ENCODE peak calls at places on chromosomes 2 and 18, in nine cellular contexts. One of them, this sample, is unnamed.

GRCh38 chr2:197538412-197538811 is 22.5 kb downstream of the MOB4 start:
- DNase-seq in mesenchymal stem cell: no peak
- DNase-seq in GM23338: no peak
- DNase-seq in hepatocyte: no peak
- DNase-seq in left ventricle myocardium inferior: no peak
- DNase-seq in GM23248: peak; percentile 14
- DNase-seq in CD8-positive, alpha-beta memory T cell: no peak
- DNase-seq in OCI-LY7: no peak
- DNase-seq in transverse colon: no peak
- DNase-seq in this sample: no peak

GRCh38 chr18:24875761-24876160 is 415.3 kb downstream of the HRH4 start:
- DNase-seq in CD8-positive, alpha-beta memory T cell: no peak
- DNase-seq in GM23248: peak; percentile 27
- DNase-seq in transverse colon: no peak
- DNase-seq in mesenchymal stem cell: no peak
- DNase-seq in left ventricle myocardium inferior: no peak
- DNase-seq in OCI-LY7: no peak
- DNase-seq in hepatocyte: no peak
- DNase-seq in GM23338: no peak
- DNase-seq in this sample: no peak

GRCh38 chr2:9914384-9915065 is 37.0 kb upstream of the GRHL1 start:
- DNase-seq in mesenchymal stem cell: peak; percentile 86
- DNase-seq in GM23338: no peak
- DNase-seq in CD8-positive, alpha-beta memory T cell: no peak
- DNase-seq in transverse colon: peak; percentile 17
- DNase-seq in left ventricle myocardium inferior: no peak
- DNase-seq in OCI-LY7: no peak
- DNase-seq in hepatocyte: peak; percentile 24
- DNase-seq in GM23248: peak; percentile 68
- DNase-seq in this sample: no peak

GRCh38 chr2:18247282-18248110 is 313.0 kb downstream of the RDH14 start:
- DNase-seq in mesenchymal stem cell: no peak
- DNase-seq in CD8-positive, alpha-beta memory T cell: no peak
- DNase-seq in transverse colon: no peak
- DNase-seq in GM23248: no peak
- DNase-seq in left ventricle myocardium inferior: no peak
- DNase-seq in OCI-LY7: no peak
- DNase-seq in hepatocyte: no peak
- DNase-seq in GM23338: no peak
- DNase-seq in this sample: no peak

GRCh38 chr2:5959836-5960820 is 267.9 kb downstream of the SOX11 start:
- DNase-seq in OCI-LY7: no peak
- DNase-seq in mesenchymal stem cell: no peak
- DNase-seq in transverse colon: no peak
- DNase-seq in left ventricle myocardium inferior: no peak
- DNase-seq in CD8-positive, alpha-beta memory T cell: no peak
- DNase-seq in GM23248: no peak
- DNase-seq in GM23338: no peak
- DNase-seq in hepatocyte: no peak
- DNase-seq in this sample: no peak

GRCh38 chr2:42601076-42601475 is 32.6 kb downstream of the MTA3 start:
- DNase-seq in mesenchymal stem cell: no peak
- DNase-seq in GM23248: no peak
- DNase-seq in OCI-LY7: no peak
- DNase-seq in CD8-positive, alpha-beta memory T cell: no peak
- DNase-seq in transverse colon: no peak
- DNase-seq in left ventricle myocardium inferior: no peak
- DNase-seq in GM23338: no peak
- DNase-seq in hepatocyte: no peak
- DNase-seq in this sample: no peak

GRCh38 chr18:9994701-9995100 is 80.9 kb downstream of the VAPA start:
- DNase-seq in OCI-LY7: no peak
- DNase-seq in left ventricle myocardium inferior: no peak
- DNase-seq in GM23338: no peak
- DNase-seq in CD8-positive, alpha-beta memory T cell: no peak
- DNase-seq in GM23248: no peak
- DNase-seq in transverse colon: no peak
- DNase-seq in mesenchymal stem cell: no peak
- DNase-seq in hepatocyte: no peak
- DNase-seq in this sample: no peak

GRCh38 chr18:26546170-26546874 is 2.0 kb downstream of the KCTD1 start:
- DNase-seq in mesenchymal stem cell: no peak
- DNase-seq in left ventricle myocardium inferior: no peak
- DNase-seq in GM23248: no peak
- DNase-seq in CD8-positive, alpha-beta memory T cell: no peak
- DNase-seq in transverse colon: no peak
- DNase-seq in OCI-LY7: no peak
- DNase-seq in GM23338: no peak
- DNase-seq in hepatocyte: no peak
- DNase-seq in this sample: no peak

GRCh38 chr18:9106094-9106493 is 3.6 kb downstream of the NDUFV2 start:
- DNase-seq in mesenchymal stem cell: no peak
- DNase-seq in hepatocyte: no peak
- DNase-seq in CD8-positive, alpha-beta memory T cell: no peak
- DNase-seq in GM23338: no peak
- DNase-seq in left ventricle myocardium inferior: no peak
- DNase-seq in transverse colon: no peak
- DNase-seq in GM23248: no peak
- DNase-seq in OCI-LY7: no peak
- DNase-seq in this sample: no peak

GRCh38 chr2:239114119-239114581 is 266.3 kb downstream of the TWIST2 start:
- DNase-seq in OCI-LY7: no peak
- DNase-seq in GM23248: peak; percentile 37
- DNase-seq in transverse colon: no peak
- DNase-seq in hepatocyte: peak; percentile 28
- DNase-seq in CD8-positive, alpha-beta memory T cell: no peak
- DNase-seq in mesenchymal stem cell: peak; percentile 35
- DNase-seq in left ventricle myocardium inferior: no peak
- DNase-seq in GM23338: no peak
- DNase-seq in this sample: no peak

GRCh38 chr18:46335551-46336059 is 231.4 kb downstream of the HAUS1 start:
- DNase-seq in GM23338: peak; percentile 88
- DNase-seq in GM23248: no peak
- DNase-seq in OCI-LY7: no peak
- DNase-seq in hepatocyte: no peak
- DNase-seq in transverse colon: no peak
- DNase-seq in CD8-positive, alpha-beta memory T cell: no peak
- DNase-seq in mesenchymal stem cell: no peak
- DNase-seq in left ventricle myocardium inferior: peak; percentile 28
- DNase-seq in this sample: no peak

GRCh38 chr2:69742170-69742952 is 427 bp downstream of the ANXA4 start:
- DNase-seq in OCI-LY7: no peak
- DNase-seq in left ventricle myocardium inferior: peak; percentile 16
- DNase-seq in GM23338: peak; percentile 51
- DNase-seq in CD8-positive, alpha-beta memory T cell: peak; percentile 3
- DNase-seq in mesenchymal stem cell: peak; percentile 28
- DNase-seq in hepatocyte: no peak
- DNase-seq in GM23248: peak; percentile 61
- DNase-seq in transverse colon: no peak
- DNase-seq in this sample: peak; percentile 47

GRCh38 chr18:12868576-12868975 is 15.5 kb downstream of the PTPN2 start:
- DNase-seq in CD8-positive, alpha-beta memory T cell: no peak
- DNase-seq in GM23248: no peak
- DNase-seq in GM23338: no peak
- DNase-seq in left ventricle myocardium inferior: no peak
- DNase-seq in transverse colon: peak; percentile 56
- DNase-seq in hepatocyte: no peak
- DNase-seq in OCI-LY7: no peak
- DNase-seq in mesenchymal stem cell: no peak
- DNase-seq in this sample: no peak

GRCh38 chr2:128681351-128681906 is 362.8 kb upstream of the HS6ST1 start:
- DNase-seq in GM23248: no peak
- DNase-seq in OCI-LY7: no peak
- DNase-seq in GM23338: peak; percentile 55
- DNase-seq in hepatocyte: no peak
- DNase-seq in CD8-positive, alpha-beta memory T cell: no peak
- DNase-seq in mesenchymal stem cell: no peak
- DNase-seq in left ventricle myocardium inferior: no peak
- DNase-seq in transverse colon: no peak
- DNase-seq in this sample: no peak

GRCh38 chr18:64095056-64095455 is 53.8 kb downstream of the LINC00305 start:
- DNase-seq in transverse colon: no peak
- DNase-seq in GM23338: no peak
- DNase-seq in GM23248: no peak
- DNase-seq in CD8-positive, alpha-beta memory T cell: no peak
- DNase-seq in mesenchymal stem cell: no peak
- DNase-seq in OCI-LY7: no peak
- DNase-seq in left ventricle myocardium inferior: no peak
- DNase-seq in hepatocyte: no peak
- DNase-seq in this sample: no peak

GRCh38 chr2:199757466-199757865 is 93.5 kb downstream of the FTCDNL1 start:
- DNase-seq in GM23338: no peak
- DNase-seq in OCI-LY7: no peak
- DNase-seq in transverse colon: peak; percentile 26
- DNase-seq in mesenchymal stem cell: no peak
- DNase-seq in GM23248: peak; percentile 29
- DNase-seq in CD8-positive, alpha-beta memory T cell: no peak
- DNase-seq in left ventricle myocardium inferior: peak; percentile 45
- DNase-seq in hepatocyte: peak; percentile 45
- DNase-seq in this sample: no peak

GRCh38 chr2:235614900-235615712 is 121.3 kb downstream of the AGAP1 start:
- DNase-seq in left ventricle myocardium inferior: peak; percentile 66
- DNase-seq in GM23248: peak; percentile 95
- DNase-seq in hepatocyte: no peak
- DNase-seq in OCI-LY7: no peak
- DNase-seq in mesenchymal stem cell: peak; percentile 19
- DNase-seq in CD8-positive, alpha-beta memory T cell: no peak
- DNase-seq in transverse colon: peak; percentile 20
- DNase-seq in GM23338: no peak
- DNase-seq in this sample: no peak

GRCh38 chr2:140338827-140339226 is 1558.6 kb upstream of the NXPH2 start:
- DNase-seq in transverse colon: no peak
- DNase-seq in GM23338: no peak
- DNase-seq in GM23248: no peak
- DNase-seq in OCI-LY7: no peak
- DNase-seq in hepatocyte: no peak
- DNase-seq in left ventricle myocardium inferior: no peak
- DNase-seq in CD8-positive, alpha-beta memory T cell: no peak
- DNase-seq in mesenchymal stem cell: no peak
- DNase-seq in this sample: no peak

GRCh38 chr2:141501743-141502142 is 629.1 kb downstream of the LRP1B start:
- DNase-seq in transverse colon: no peak
- DNase-seq in CD8-positive, alpha-beta memory T cell: no peak
- DNase-seq in GM23338: no peak
- DNase-seq in hepatocyte: no peak
- DNase-seq in left ventricle myocardium inferior: no peak
- DNase-seq in GM23248: no peak
- DNase-seq in mesenchymal stem cell: no peak
- DNase-seq in OCI-LY7: no peak
- DNase-seq in this sample: no peak

GRCh38 chr2:208509586-208509985 is 103.0 kb downstream of the PTH2R start:
- DNase-seq in GM23248: no peak
- DNase-seq in GM23338: no peak
- DNase-seq in mesenchymal stem cell: no peak
- DNase-seq in CD8-positive, alpha-beta memory T cell: no peak
- DNase-seq in left ventricle myocardium inferior: no peak
- DNase-seq in hepatocyte: no peak
- DNase-seq in transverse colon: no peak
- DNase-seq in OCI-LY7: no peak
- DNase-seq in this sample: no peak
- H3K4me1 ChIP-seq in GM23248: no peaks in the 10 kb centered on the region
- H3K4me1 ChIP-seq in GM23338: no peaks in the 10 kb centered on the region
- H3K4me1 ChIP-seq in mesenchymal stem cell: no peaks in the 10 kb centered on the region
- H3K4me1 ChIP-seq in CD8-positive, alpha-beta memory T cell: no peaks in the 10 kb centered on the region
- H3K4me1 ChIP-seq in left ventricle myocardium inferior: no peaks in the 10 kb centered on the region
- H3K4me1 ChIP-seq in hepatocyte: no peaks in the 10 kb centered on the region
- H3K4me1 ChIP-seq in transverse colon: no peaks in the 10 kb centered on the region
- H3K4me1 ChIP-seq in OCI-LY7: no peaks in the 10 kb centered on the region
- H3K4me1 ChIP-seq in this sample: no peaks in the 10 kb centered on the region

GRCh38 chr18:35525795-35526475 is 28.2 kb upstream of the INO80C start:
- DNase-seq in CD8-positive, alpha-beta memory T cell: peak; percentile 10
- DNase-seq in left ventricle myocardium inferior: no peak
- DNase-seq in GM23338: peak; percentile 21
- DNase-seq in GM23248: peak; percentile 13
- DNase-seq in transverse colon: no peak
- DNase-seq in OCI-LY7: no peak
- DNase-seq in mesenchymal stem cell: peak; percentile 18
- DNase-seq in hepatocyte: no peak
- DNase-seq in this sample: no peak
- H3K4me3 ChIP-seq in CD8-positive, alpha-beta memory T cell: no peak overlapping the region
- H3K4me3 ChIP-seq in left ventricle myocardium inferior: peak overlapping the region; percentile 40
- H3K4me3 ChIP-seq in GM23338: no peak overlapping the region
- H3K4me3 ChIP-seq in GM23248: peak overlapping the region; percentile 43
- H3K4me3 ChIP-seq in transverse colon: no peak overlapping the region
- H3K4me3 ChIP-seq in OCI-LY7: no peak overlapping the region
- H3K4me3 ChIP-seq in mesenchymal stem cell: no peak overlapping the region
- H3K4me3 ChIP-seq in hepatocyte: no peak overlapping the region
- H3K4me3 ChIP-seq in this sample: no peak overlapping the region

GRCh38 chr2:205759732-205760516 is 77.6 kb downstream of the NRP2 start:
- DNase-seq in hepatocyte: no peak
- DNase-seq in GM23338: no peak
- DNase-seq in OCI-LY7: no peak
- DNase-seq in transverse colon: no peak
- DNase-seq in CD8-positive, alpha-beta memory T cell: no peak
- DNase-seq in GM23248: no peak
- DNase-seq in mesenchymal stem cell: peak; percentile 72
- DNase-seq in left ventricle myocardium inferior: no peak
- DNase-seq in this sample: no peak

GRCh38 chr2:205758498-205758897 is 76.2 kb downstream of the NRP2 start:
- DNase-seq in transverse colon: no peak
- DNase-seq in GM23338: no peak
- DNase-seq in CD8-positive, alpha-beta memory T cell: no peak
- DNase-seq in left ventricle myocardium inferior: no peak
- DNase-seq in hepatocyte: no peak
- DNase-seq in GM23248: no peak
- DNase-seq in OCI-LY7: no peak
- DNase-seq in mesenchymal stem cell: no peak
- DNase-seq in this sample: no peak

GRCh38 chr2:205758051-205758450 is 75.8 kb downstream of the NRP2 start:
- DNase-seq in GM23338: no peak
- DNase-seq in OCI-LY7: no peak
- DNase-seq in hepatocyte: peak; percentile 54
- DNase-seq in CD8-positive, alpha-beta memory T cell: no peak
- DNase-seq in mesenchymal stem cell: peak; percentile 90
- DNase-seq in left ventricle myocardium inferior: no peak
- DNase-seq in GM23248: peak; percentile 70
- DNase-seq in transverse colon: no peak
- DNase-seq in this sample: no peak

GRCh38 chr2:205757271-205757670 is 75.0 kb downstream of the NRP2 start:
- DNase-seq in left ventricle myocardium inferior: no peak
- DNase-seq in transverse colon: no peak
- DNase-seq in GM23248: no peak
- DNase-seq in CD8-positive, alpha-beta memory T cell: no peak
- DNase-seq in OCI-LY7: no peak
- DNase-seq in hepatocyte: no peak
- DNase-seq in mesenchymal stem cell: no peak
- DNase-seq in GM23338: no peak
- DNase-seq in this sample: no peak

GRCh38 chr2:205759286-205759685 is 77.0 kb downstream of the NRP2 start:
- DNase-seq in CD8-positive, alpha-beta memory T cell: no peak
- DNase-seq in transverse colon: no peak
- DNase-seq in hepatocyte: no peak
- DNase-seq in OCI-LY7: no peak
- DNase-seq in GM23248: no peak
- DNase-seq in mesenchymal stem cell: no peak
- DNase-seq in left ventricle myocardium inferior: no peak
- DNase-seq in GM23338: no peak
- DNase-seq in this sample: no peak
- H3K4me1 ChIP-seq in CD8-positive, alpha-beta memory T cell: peaks cover 5% of the 10 kb centered on the region
- H3K4me1 ChIP-seq in transverse colon: peaks cover 34% of the 10 kb centered on the region
- H3K4me1 ChIP-seq in hepatocyte: peaks cover 28% of the 10 kb centered on the region
- H3K4me1 ChIP-seq in OCI-LY7: no peaks in the 10 kb centered on the region
- H3K4me1 ChIP-seq in GM23248: peaks cover 37% of the 10 kb centered on the region
- H3K4me1 ChIP-seq in mesenchymal stem cell: peaks cover 12% of the 10 kb centered on the region
- H3K4me1 ChIP-seq in left ventricle myocardium inferior: peaks cover 58% of the 10 kb centered on the region
- H3K4me1 ChIP-seq in GM23338: peaks cover 5% of the 10 kb centered on the region
- H3K4me1 ChIP-seq in this sample: peaks cover 4% of the 10 kb centered on the region

GRCh38 chr2:27493948-27494283 is 1.1 kb downstream of the FNDC4 start:
- DNase-seq in OCI-LY7: no peak
- DNase-seq in mesenchymal stem cell: no peak
- DNase-seq in left ventricle myocardium inferior: no peak
- DNase-seq in GM23248: no peak
- DNase-seq in CD8-positive, alpha-beta memory T cell: no peak
- DNase-seq in GM23338: no peak
- DNase-seq in transverse colon: no peak
- DNase-seq in hepatocyte: no peak
- DNase-seq in this sample: no peak
- H3K4me3 ChIP-seq in OCI-LY7: no peak overlapping the region
- H3K4me3 ChIP-seq in mesenchymal stem cell: no peak overlapping the region
- H3K4me3 ChIP-seq in left ventricle myocardium inferior: no peak overlapping the region
- H3K4me3 ChIP-seq in GM23248: peak overlapping the region; percentile 75
- H3K4me3 ChIP-seq in CD8-positive, alpha-beta memory T cell: no peak overlapping the region
- H3K4me3 ChIP-seq in GM23338: peak overlapping the region; percentile 98
- H3K4me3 ChIP-seq in transverse colon: no peak overlapping the region
- H3K4me3 ChIP-seq in hepatocyte: no peak overlapping the region
- H3K4me3 ChIP-seq in this sample: no peak overlapping the region

This sample was measured in pancreas.